ENCODE peak calls at places on chromosomes 4 and X, in seven cellular contexts. V is germinal center, E is A673, Z is dorsolateral prefrontal cortex, N is T-helper 22 cell, G is ELR, I is NCI-H2081. H is an unnamed sample.

GRCh38 chr4:53702334-53703266 is 111.3 kb upstream of the LNX1 start:
- DNase-seq in N (no peak), Z (peak; percentile 44), I (peak; percentile 93), E (peak; percentile 15), G (peak; percentile 74), V (peak; percentile 28), H (peak; percentile 44)

GRCh38 chrX:267771-268261 is 13.4 kb upstream of the PLCXD1 start:
- DNase-seq in E (no peak), N (no peak), G (no peak), I (no peak), Z (peak; percentile 7), V (no peak), H (no peak)

GRCh38 chrX:10064736-10065135 is 92.0 kb upstream of the CLCN4 start:
- DNase-seq in E (no peak), V (no peak), N (no peak), Z (no peak), I (no peak), G (no peak), H (no peak)

GRCh38 chr4:186297013-186297645 is 31.1 kb downstream of the F11 start:
- DNase-seq in G (peak; percentile 55), E (peak; percentile 79), I (peak; percentile 48), V (peak; percentile 23), Z (no peak), N (no peak), H (peak; percentile 16)

GRCh38 chr4:89212666-89213381 is 94.8 kb downstream of the GPRIN3 start:
- DNase-seq in G (peak; percentile 11), E (no peak), I (no peak), Z (no peak), N (no peak), V (no peak), H (no peak)

GRCh38 chr4:108774809-108775530 is 12.1 kb upstream of the ETNPPL start:
- DNase-seq in Z (no peak), V (no peak), N (no peak), I (no peak), G (peak; percentile 3), E (peak; percentile 37), H (no peak)

GRCh38 chrX:53738370-53738909 is 51.9 kb upstream of the HUWE1 start:
- DNase-seq in V (no peak), Z (no peak), G (no peak), N (no peak), I (no peak), E (no peak), H (no peak)

GRCh38 chrX:50068293-50068568 is 132.6 kb downstream of the AKAP4 start:
- DNase-seq in G (no peak), V (no peak), E (no peak), I (no peak), Z (no peak), N (no peak), H (no peak)

GRCh38 chr4:173745765-173746164 is 215.7 kb upstream of the HAND2 start:
- DNase-seq in N (no peak), V (no peak), I (no peak), E (no peak), Z (no peak), G (no peak), H (no peak)

GRCh38 chr4:89469930-89470375 is 162.4 kb upstream of the GPRIN3 start:
- DNase-seq in I (no peak), Z (no peak), N (no peak), V (peak; percentile 6), E (peak; percentile 42), G (peak; percentile 94), H (peak; percentile 53)

GRCh38 chr4:150150545-150151156 is 72.4 kb downstream of the DCLK2 start:
- DNase-seq in Z (peak; percentile 15), N (no peak), G (no peak), E (no peak), V (no peak), I (peak; percentile 47), H (no peak)

GRCh38 chr4:169485084-169485483 is 127.3 kb downstream of the NEK1 start:
- DNase-seq in E (no peak), Z (no peak), G (peak; percentile 31), N (no peak), V (no peak), I (no peak), H (no peak)

GRCh38 chr4:107853444-107854325 is 29.0 kb downstream of the SGMS2 start:
- DNase-seq in G (peak; percentile 45), Z (no peak), I (no peak), V (no peak), E (no peak), N (no peak), H (no peak)

GRCh38 chrX:132615396-132616131 is 126.7 kb upstream of the MBNL3 start:
- DNase-seq in Z (peak; percentile 18), E (peak; percentile 56), G (peak; percentile 6), I (peak; percentile 21), V (peak; percentile 9), N (no peak), H (no peak)

GRCh38 chrX:11787564-11787963 is 29.5 kb downstream of the MSL3 start:
- DNase-seq in I (no peak), E (peak; percentile 72), V (peak; percentile 27), Z (peak; percentile 77), G (peak; percentile 13), N (peak; percentile 37), H (no peak)

GRCh38 chr4:99117876-99118693 is 26.0 kb downstream of the ADH4 start:
- DNase-seq in Z (no peak), N (no peak), I (peak; percentile 0), E (peak; percentile 39), V (no peak), G (peak; percentile 30), H (no peak)

GRCh38 chrX:49110417-49110816 is 13.1 kb downstream of the GPKOW start:
- DNase-seq in V (no peak), I (no peak), G (no peak), N (no peak), Z (no peak), E (no peak), H (no peak)

H was measured in GM12864.